ENCODE peak calls at places on chromosome 14, in four cellular contexts. Z is GM06990, M is GM20000, A is MM.1S. L is an unnamed sample.

GRCh38 chr14:49315570-49315969 is 270.6 kb downstream of the RPS29 start:
- DNase-seq in Z (no peak), M (no peak), A (no peak), L (no peak)

GRCh38 chr14:74569826-74570591 is 42.0 kb downstream of the LTBP2 start:
- DNase-seq in Z (no peak), M (no peak), A (no peak), L (no peak)

GRCh38 chr14:72751276-72752033 is 142.4 kb downstream of the DPF3 start:
- DNase-seq in Z (no peak), M (no peak), A (no peak), L (no peak)

GRCh38 chr14:24435192-24435810 is 5.5 kb downstream of the KHNYN start:
- DNase-seq in Z (no peak), M (no peak), A (no peak), L (no peak)

GRCh38 chr14:30153662-30154061 is 226.0 kb upstream of the PRKD1 start:
- DNase-seq in Z (no peak), M (no peak), A (no peak), L (no peak)

GRCh38 chr14:99884834-99885648 is 91.8 kb downstream of the EML1 start:
- DNase-seq in Z (no peak), M (peak), A (peak), L (no peak)

GRCh38 chr14:90383126-90383730 is 13.6 kb upstream of the CALM1 start:
- DNase-seq in Z (peak), M (peak), A (peak), L (peak)

GRCh38 chr14:70708717-70709570 is 67.2 kb downstream of the TTC9 start:
- DNase-seq in Z (no peak), M (no peak), A (no peak), L (no peak)

GRCh38 chr14:23577004-23577681 is 1.4 kb downstream of the JPH4 start:
- DNase-seq in Z (no peak), M (peak), A (no peak), L (no peak)

GRCh38 chr14:94386085-94387031 is 2.0 kb downstream of the SERPINA1 start:
- DNase-seq in Z (no peak), M (no peak), A (no peak), L (no peak)

GRCh38 chr14:72303930-72304329 is 371.7 kb downstream of the RGS6 start:
- DNase-seq in Z (no peak), M (no peak), A (no peak), L (no peak)

GRCh38 chr14:91330111-91330696 is 85.7 kb upstream of the GPR68 start:
- DNase-seq in Z (no peak), M (no peak), A (no peak), L (no peak)

GRCh38 chr14:28744126-28744525 is 22.5 kb upstream of the FOXG1 start:
- DNase-seq in Z (no peak), M (no peak), A (peak), L (no peak)

GRCh38 chr14:100788517-100789365 is 37.2 kb upstream of the MEG3 start:
- DNase-seq in Z (no peak), M (no peak), A (no peak), L (no peak)

GRCh38 chr14:33282181-33282580 is 343.5 kb downstream of the NPAS3 start:
- DNase-seq in Z (no peak), M (no peak), A (no peak), L (no peak)

GRCh38 chr14:103628684-103629502 is at the start of gene KLC1:
- DNase-seq in Z (peak), M (peak), A (peak), L (no peak)

GRCh38 chr14:100155049-100155621 is 4.3 kb downstream of the DEGS2 start:
- DNase-seq in Z (no peak), M (no peak), A (peak), L (no peak)

GRCh38 chr14:64541261-64541970 is 875 bp downstream of the HSPA2 start:
- DNase-seq in Z (no peak), M (no peak), A (no peak), L (no peak)

GRCh38 chr14:74478996-74479635 is 14.0 kb downstream of the NPC2 start:
- DNase-seq in Z (no peak), M (no peak), A (no peak), L (no peak)

GRCh38 chr14:69428289-69428998 is 30.0 kb downstream of the SLC39A9 start:
- DNase-seq in Z (peak), M (peak), A (no peak), L (peak)
- TF ChIP-seq CTCF in Z (no peak), M (no peak), A (no peak), L (no peak)

GRCh38 chr14:79411403-79412174 is 799.7 kb downstream of the DIO2 start:
- DNase-seq in Z (no peak), M (no peak), A (no peak), L (no peak)

GRCh38 chr14:79404874-79405273 is 806.4 kb downstream of the DIO2 start:
- DNase-seq in Z (no peak), M (no peak), A (no peak), L (no peak)

GRCh38 chr14:79405511-79405910 is 805.8 kb downstream of the DIO2 start:
- DNase-seq in Z (no peak), M (no peak), A (no peak), L (no peak)

GRCh38 chr14:79407572-79407971 is 803.7 kb downstream of the DIO2 start:
- DNase-seq in Z (no peak), M (no peak), A (no peak), L (no peak)

GRCh38 chr14:79408696-79409095 is 802.6 kb downstream of the DIO2 start:
- DNase-seq in Z (no peak), M (no peak), A (no peak), L (no peak)
- TF ChIP-seq CTCF in Z (no peak), M (no peak), A (no peak), L (no peak)

GRCh38 chr14:68979021-68979721 is at the start of gene ACTN1:
- DNase-seq in Z (peak), M (peak), A (peak), L (no peak)

GRCh38 chr14:68978550-68978911 is 571 bp downstream of the ACTN1 start:
- DNase-seq in Z (no peak), M (peak), A (no peak), L (no peak)

GRCh38 chr14:68977137-68977740 is 1.9 kb downstream of the ACTN1 start:
- DNase-seq in Z (no peak), M (no peak), A (no peak), L (no peak)

GRCh38 chr14:68976160-68977067 is 2.7 kb downstream of the ACTN1 start:
- DNase-seq in Z (no peak), M (no peak), A (no peak), L (no peak)

GRCh38 chr14:68977741-68978549 is 1.2 kb downstream of the ACTN1 start:
- DNase-seq in Z (no peak), M (peak), A (no peak), L (no peak)
- TF ChIP-seq CTCF in Z (peak), M (no peak), A (no peak), L (no peak)

GRCh38 chr14:20143911-20144310 is 5.3 kb downstream of the OR4N5 start:
- DNase-seq in Z (no peak), M (no peak), A (no peak), L (no peak)
- TF ChIP-seq CTCF in Z (no peak), M (no peak), A (no peak), L (no peak)

DNA sequence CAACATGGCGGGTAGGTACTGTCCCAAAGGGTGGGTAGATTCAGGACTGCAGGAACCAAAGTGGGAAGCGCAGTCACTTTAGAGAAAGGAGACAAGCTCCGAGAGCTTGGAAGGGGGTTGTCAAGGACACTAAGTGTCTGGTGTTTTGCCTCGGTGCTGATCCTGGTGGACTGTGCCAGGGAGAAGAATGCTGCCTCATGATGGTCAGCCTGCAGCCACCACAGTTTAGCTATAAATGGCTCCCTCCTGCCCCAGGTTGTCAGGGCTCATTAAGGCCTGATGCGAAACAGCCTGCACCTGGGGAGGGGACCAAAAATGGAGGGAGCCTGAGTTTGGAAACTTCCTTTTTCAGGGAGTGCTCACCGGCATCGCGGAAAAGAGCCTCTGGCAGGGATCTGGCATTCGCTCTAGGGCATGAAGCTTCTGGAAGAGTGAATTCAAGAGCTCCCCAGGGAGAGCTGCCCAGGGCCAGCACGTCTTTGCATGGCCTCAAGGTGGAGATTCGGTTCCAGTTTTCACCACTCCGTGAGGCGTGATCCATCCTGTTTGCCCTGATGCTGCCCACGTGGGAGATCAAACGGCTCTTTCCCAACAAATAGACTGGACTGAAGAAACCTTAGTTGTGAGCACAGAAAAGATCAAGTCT is 164.0 kb downstream of the FOXN3 start:
- DNase-seq in Z (no peak), M (no peak), A (no peak), L (no peak)
- TF ChIP-seq CTCF in Z (no peak), M (no peak), A (no peak), L (no peak)

DNA sequence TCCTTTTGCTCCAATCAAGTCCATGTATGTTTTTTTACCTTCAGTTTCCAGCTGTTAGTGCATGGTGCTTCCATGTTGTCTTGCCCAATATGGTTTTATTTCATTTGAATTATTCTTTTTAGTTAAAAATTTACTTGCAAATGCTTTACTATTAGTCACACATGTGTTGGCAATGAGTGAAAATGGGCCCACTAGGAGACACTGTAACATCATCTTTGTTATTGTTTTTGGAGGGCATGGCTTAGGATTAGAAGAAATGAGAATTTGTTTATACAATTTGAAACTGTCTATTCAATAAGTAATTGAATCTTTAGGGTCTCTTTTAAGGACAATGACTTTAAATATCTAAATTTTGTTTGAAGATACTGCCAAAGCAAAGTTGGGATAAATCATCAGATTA is 133.7 kb downstream of the BRMS1L start:
- DNase-seq in Z (no peak), M (no peak), A (no peak), L (no peak)
- TF ChIP-seq CTCF in Z (peak), M (no peak), A (no peak), L (no peak)

DNA sequence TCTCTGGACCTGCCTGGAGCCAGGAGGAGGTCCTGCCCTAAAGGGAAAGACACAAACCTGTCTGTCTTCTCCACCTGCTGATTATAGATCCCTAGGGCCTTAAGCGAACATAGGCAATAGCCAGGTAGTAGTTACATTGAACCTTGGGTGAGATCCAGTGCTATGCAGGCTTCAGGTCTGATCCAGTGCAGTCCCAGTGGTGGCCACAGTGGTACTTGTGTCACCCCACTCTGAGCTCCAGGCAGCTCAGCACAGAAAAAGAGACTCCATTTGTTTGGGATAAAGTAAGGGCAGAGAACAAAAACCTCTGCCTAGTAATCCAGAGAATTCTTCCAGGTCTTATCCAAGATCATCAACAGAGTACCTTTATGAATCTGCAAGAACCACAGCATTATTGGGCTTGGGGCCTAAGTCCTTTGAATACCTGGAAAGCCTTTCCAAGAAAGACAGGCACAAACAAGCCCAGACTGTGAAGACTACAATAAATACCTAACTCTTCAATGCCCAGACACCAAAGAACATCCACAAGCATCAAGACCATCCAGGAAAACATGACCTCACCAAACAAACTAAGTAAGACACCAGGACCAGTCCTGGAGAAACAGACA is 60.4 kb upstream of the KTN1 start:
- DNase-seq in Z (no peak), M (no peak), A (no peak), L (no peak)
- TF ChIP-seq CTCF in Z (no peak), M (no peak), A (no peak), L (peak)